ENCODE peak calls at places on chromosomes 7 and 10, in four cellular contexts. Y, E, W and X are unnamed samples.

GRCh38 chr7:92715963-92716362 is 120.4 kb downstream of the CDK6 start:
- DNase-seq in Y (no peak), E (no peak), W (no peak), X (no peak)

GRCh38 chr7:108097703-108098102 is 32.5 kb downstream of the LAMB4 start:
- DNase-seq in E (no peak), Y (peak; percentile 20), W (no peak), X (peak; percentile 30)

GRCh38 chr10:116676118-116676517 is 55.4 kb downstream of the PNLIPRP2 start:
- DNase-seq in E (no peak), Y (no peak), W (no peak), X (no peak)

GRCh38 chr10:106935978-106936451 is 228.5 kb downstream of the SORCS1 start:
- DNase-seq in Y (no peak), E (no peak), W (peak; percentile 93), X (no peak)

GRCh38 chr7:30761214-30762156 is 9.6 kb downstream of the INMT start:
- DNase-seq in E (no peak), W (no peak), Y (no peak), X (no peak)

GRCh38 chr10:119189811-119190282 is 11.2 kb upstream of the PRDX3 start:
- DNase-seq in E (no peak), W (no peak), Y (peak; percentile 71), X (no peak)

GRCh38 chr7:156640949-156641485 is 443 bp downstream of the RNF32 start:
- DNase-seq in E (no peak), Y (no peak), W (no peak), X (no peak)

GRCh38 chr10:12943425-12943824 is 58.1 kb downstream of the CCDC3 start:
- DNase-seq in E (no peak), Y (no peak), W (no peak), X (no peak)

GRCh38 chr10:71727429-71728217 is 8.0 kb upstream of the C10orf105 start:
- DNase-seq in Y (peak; percentile 60), E (no peak), W (peak; percentile 90), X (no peak)

GRCh38 chr7:157405501-157405900 is 68.7 kb downstream of the DNAJB6 start:
- DNase-seq in W (no peak), Y (no peak), E (no peak), X (no peak)

GRCh38 chr10:44994752-44995530 is 5.8 kb upstream of the ZNF22 start:
- DNase-seq in E (no peak), Y (no peak), W (no peak), X (no peak)

GRCh38 chr7:67913604-67914003 is 917.0 kb downstream of the TYW1 start:
- DNase-seq in W (no peak), Y (no peak), E (no peak), X (no peak)

GRCh38 chr10:18144928-18145327 is 4.7 kb downstream of the CACNB2 start:
- DNase-seq in E (no peak), Y (no peak), W (no peak), X (no peak)

GRCh38 chr7:31004393-31004792 is 40.6 kb downstream of the GHRHR start:
- DNase-seq in E (no peak), W (no peak), Y (no peak), X (no peak)

GRCh38 chr10:12319085-12319484 is 30.3 kb upstream of the CAMK1D start:
- DNase-seq in E (no peak), W (no peak), Y (no peak), X (no peak)

GRCh38 chr7:2626498-2627117 is 5.2 kb upstream of the TTYH3 start:
- DNase-seq in Y (no peak), W (no peak), E (no peak), X (no peak)

GRCh38 chr10:665579-666091 is 23.8 kb downstream of the DIP2C start:
- DNase-seq in Y (no peak), E (no peak), W (no peak), X (no peak)

GRCh38 chr7:139725077-139725476 is 52.7 kb downstream of the HIPK2 start:
- DNase-seq in W (peak; percentile 59), Y (no peak), E (no peak), X (no peak)

DNA sequence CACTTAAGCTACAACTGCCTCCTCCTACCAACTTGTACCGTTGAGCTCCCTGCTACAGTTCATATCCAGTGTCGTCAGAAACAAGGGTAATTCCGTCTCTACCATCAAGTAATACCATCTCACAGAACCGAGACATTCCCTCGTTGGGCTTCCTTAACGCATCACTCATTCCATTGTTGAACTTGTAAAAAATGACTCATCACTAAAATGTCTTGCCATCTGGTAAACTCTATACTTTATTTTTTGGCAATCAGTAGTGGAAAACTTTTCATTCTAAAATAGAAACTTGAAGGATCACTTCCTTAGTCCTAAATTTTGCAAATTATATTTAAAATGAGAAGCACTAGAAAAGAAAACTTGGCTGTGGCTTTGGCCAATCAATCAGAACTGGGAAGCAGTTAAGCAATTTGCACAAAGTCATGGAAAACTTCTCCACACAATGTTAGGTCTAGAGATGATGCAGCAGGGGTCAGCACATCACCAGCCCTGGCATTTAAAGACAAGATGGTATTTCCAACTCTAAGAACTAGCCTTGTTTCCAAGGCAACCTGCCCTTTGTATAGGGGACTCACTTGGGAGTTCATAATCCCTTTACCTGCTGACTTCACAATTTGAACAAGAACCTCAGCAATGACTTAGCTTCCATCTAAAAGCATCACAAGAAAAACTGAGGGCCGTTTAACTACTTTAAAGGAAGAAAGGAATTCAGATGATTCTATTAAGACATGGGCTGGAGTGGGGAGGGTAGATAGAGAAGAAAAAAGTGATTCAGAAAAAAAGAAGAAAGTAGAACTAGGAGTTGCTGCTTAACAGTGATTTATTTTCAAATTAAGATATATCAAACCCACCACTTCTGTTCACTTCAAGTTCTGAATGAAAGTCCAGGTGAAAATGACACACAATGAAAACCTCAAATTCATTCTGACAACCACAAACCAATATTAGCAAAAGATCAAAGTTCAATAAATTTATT is 288.1 kb downstream of the PARD3 start:
- DNase-seq in W (no peak), E (peak; percentile 59), Y (no peak), X (peak; percentile 79)
- H3K4me3 ChIP-seq in W (no peak overlapping the region), E (no peak overlapping the region), Y (no peak overlapping the region), X (no peak overlapping the region)

DNA sequence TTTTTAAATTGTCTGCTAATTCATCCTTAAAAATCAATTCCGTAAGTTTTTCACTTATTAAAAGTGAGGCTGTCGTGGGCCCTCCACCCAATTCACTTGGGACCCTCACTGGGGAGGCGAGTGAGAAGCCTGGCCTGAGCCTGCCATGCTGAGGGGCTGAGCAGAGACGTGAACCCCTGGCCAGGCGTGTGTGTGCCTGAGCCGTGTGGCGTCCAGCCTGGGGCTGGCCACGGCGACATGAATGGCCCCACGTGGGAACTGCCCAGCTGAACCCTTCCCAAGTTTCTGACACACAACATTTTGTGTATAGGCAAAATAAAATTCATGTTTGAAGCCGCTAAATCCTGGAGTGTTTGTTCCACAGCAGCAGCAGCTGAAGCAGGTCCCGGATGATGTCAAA is 13.0 kb upstream of the VIPR2 start:
- DNase-seq in Y (no peak), W (no peak), E (no peak), X (no peak)
- H3K4me1 ChIP-seq in Y (peaks cover 27% of the 10 kb centered on the region), W (no peaks in the 10 kb centered on the region), E (no peaks in the 10 kb centered on the region), X (peaks cover 2% of the 10 kb centered on the region)

DNA sequence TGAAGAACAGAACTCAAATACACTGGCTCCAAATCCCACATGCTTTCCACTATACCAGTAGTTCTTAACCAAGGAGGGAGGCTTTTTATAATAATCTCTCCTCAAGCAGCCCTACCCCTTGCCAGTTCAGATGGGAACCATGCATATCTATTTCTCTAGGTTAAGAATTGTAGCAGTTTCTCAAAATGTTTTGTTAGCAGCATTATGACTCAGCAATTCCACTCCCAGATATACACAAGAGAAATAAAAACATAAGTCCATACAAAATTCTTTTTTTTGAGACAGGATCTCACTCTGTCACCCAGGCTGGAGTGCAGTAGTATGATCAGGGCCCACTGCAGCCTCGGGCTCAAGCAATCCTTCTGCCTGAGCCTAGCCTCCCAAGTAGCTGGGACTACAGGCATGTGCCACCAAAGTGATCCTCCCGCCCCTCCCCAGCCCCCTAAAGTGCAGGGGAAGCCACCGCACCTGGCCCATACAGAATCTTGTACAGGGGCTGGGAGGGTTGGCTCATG is 18.1 kb downstream of the YWHAG start:
- DNase-seq in Y (no peak), E (no peak), W (no peak), X (no peak)
- TF ChIP-seq SUZ12 in Y (no peak), E (no peak), W (no peak), X (no peak)

DNA sequence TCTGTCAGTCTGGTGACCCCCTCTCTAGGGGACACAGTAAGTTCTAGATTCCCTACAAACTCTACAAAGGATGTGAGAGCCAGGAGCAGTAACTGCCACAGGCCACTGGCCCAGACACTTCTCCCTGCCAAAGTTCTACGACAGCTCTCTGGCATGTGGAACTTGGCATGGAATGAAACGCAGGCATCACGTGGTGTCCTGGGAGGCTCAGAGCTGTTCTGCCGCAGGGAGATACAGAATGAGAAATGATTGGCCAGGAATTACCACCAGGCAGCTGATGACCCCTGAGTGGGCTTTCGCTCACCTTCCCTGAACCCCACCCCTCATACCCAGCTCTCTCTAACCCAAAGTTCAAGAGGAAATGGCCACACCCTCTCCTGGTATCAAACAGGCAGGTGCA is 29.8 kb upstream of the MSRB2 start:
- DNase-seq in W (no peak), Y (peak; percentile 13), E (no peak), X (no peak)
- H3K4me3 ChIP-seq in W (no peak overlapping the region), Y (no peak overlapping the region), E (no peak overlapping the region), X (no peak overlapping the region)

DNA sequence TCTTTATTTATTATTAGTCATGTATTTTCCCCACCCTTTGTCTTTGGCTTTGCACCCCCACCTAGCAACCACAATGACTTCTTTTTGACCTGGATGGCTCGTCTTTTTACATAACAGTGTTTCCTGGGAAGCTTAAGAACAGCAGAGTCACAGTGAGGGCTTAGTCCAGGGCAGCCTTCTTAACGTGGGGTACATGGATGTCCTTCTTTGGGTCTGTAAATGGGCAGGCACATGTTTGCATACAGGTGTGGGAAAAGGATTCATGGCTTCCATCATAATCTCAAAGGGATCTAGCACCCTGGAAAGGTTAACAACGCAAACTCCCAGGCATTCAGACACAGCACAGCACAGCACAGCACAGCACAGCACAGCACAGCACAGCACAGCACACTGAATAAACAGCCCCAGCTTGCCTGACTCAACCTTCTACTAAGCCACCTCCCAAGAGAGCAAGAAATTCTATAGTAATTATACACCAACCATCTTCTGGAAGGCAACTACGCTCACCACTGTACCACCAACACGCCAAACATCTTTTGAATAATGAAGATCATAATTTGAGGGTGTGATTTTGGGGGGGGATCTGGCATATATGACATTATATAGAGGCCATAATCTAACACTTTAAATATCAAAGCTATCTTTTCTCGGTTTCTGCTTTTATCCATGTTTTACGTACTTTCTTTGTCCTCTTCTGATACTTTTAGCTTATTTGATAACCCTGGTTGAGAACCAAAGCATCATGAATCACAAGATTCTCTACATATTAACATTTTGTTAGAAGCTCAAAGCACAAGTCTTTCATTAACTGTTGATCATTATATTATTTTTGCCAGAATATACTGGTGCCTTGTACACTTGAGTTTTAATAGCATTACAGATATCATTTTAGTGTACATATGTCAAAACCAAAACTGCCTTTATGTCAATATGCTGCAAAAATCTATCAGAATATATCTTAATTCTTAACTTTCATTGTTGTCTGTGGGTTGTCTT is 177.2 kb upstream of the KLF14 start:
- DNase-seq in Y (peak; percentile 28), E (no peak), W (no peak), X (peak; percentile 81)
- H3K4me1 ChIP-seq in Y (peaks cover 97% of the 10 kb centered on the region), E (peaks cover 8% of the 10 kb centered on the region), W (peaks cover 36% of the 10 kb centered on the region), X (peaks cover 6% of the 10 kb centered on the region)

GRCh38 chr10:3764626-3765375 is 20.2 kb downstream of the KLF6 start:
- DNase-seq in W (no peak), Y (no peak), E (no peak), X (no peak)

GRCh38 chr10:3761916-3762708 is 22.9 kb downstream of the KLF6 start:
- DNase-seq in E (peak; percentile 61), Y (peak; percentile 73), W (no peak), X (peak; percentile 74)

GRCh38 chr10:3765376-3765667 is 19.7 kb downstream of the KLF6 start:
- DNase-seq in Y (no peak), E (no peak), W (no peak), X (no peak)

GRCh38 chr10:3763035-3763456 is 22.0 kb downstream of the KLF6 start:
- DNase-seq in E (no peak), W (no peak), Y (no peak), X (no peak)

GRCh38 chr10:3763852-3764625 is 21.0 kb downstream of the KLF6 start:
- DNase-seq in Y (no peak), W (no peak), E (no peak), X (no peak)
- TF ChIP-seq SUZ12 in Y (no peak), W (no peak), E (no peak), X (no peak)

GRCh38 chr10:26448292-26448691 is 10.2 kb downstream of the APBB1IP start:
- DNase-seq in E (no peak), W (no peak), Y (no peak), X (no peak)
- H3K4me3 ChIP-seq in E (no peak overlapping the region), W (peak overlapping the region; percentile 44), Y (no peak overlapping the region), X (no peak overlapping the region)